ENCODE peak calls at places on chromosomes 16 and 17, in seven cellular contexts. One of them, this sample, is unnamed.

GRCh38 chr17:48239603-48239995 is 132.0 kb downstream of the SNX11 start:
- DNase-seq in astrocyte: no peak
- DNase-seq in A549: no peak
- DNase-seq in heart right ventricle: no peak
- DNase-seq in ascending aorta: no peak
- DNase-seq in gastrocnemius medialis: no peak
- DNase-seq in heart left ventricle: no peak
- DNase-seq in this sample: no peak

GRCh38 chr16:69812213-69813014 is 50.3 kb downstream of the WWP2 start:
- DNase-seq in A549: peak; percentile 36
- DNase-seq in astrocyte: no peak
- DNase-seq in heart right ventricle: no peak
- DNase-seq in heart left ventricle: no peak
- DNase-seq in gastrocnemius medialis: no peak
- DNase-seq in ascending aorta: peak; percentile 46
- DNase-seq in this sample: no peak

GRCh38 chr17:7632492-7632894 is 2.6 kb downstream of the SHBG start:
- DNase-seq in A549: peak; percentile 79
- DNase-seq in heart right ventricle: no peak
- DNase-seq in heart left ventricle: no peak
- DNase-seq in astrocyte: no peak
- DNase-seq in gastrocnemius medialis: no peak
- DNase-seq in ascending aorta: no peak
- DNase-seq in this sample: no peak

GRCh38 chr17:32142038-32142856 is at the start of gene RHOT1:
- DNase-seq in ascending aorta: peak; percentile 86
- DNase-seq in heart left ventricle: peak; percentile 78
- DNase-seq in astrocyte: peak; percentile 88
- DNase-seq in gastrocnemius medialis: peak; percentile 47
- DNase-seq in A549: peak; percentile 87
- DNase-seq in heart right ventricle: peak; percentile 83
- DNase-seq in this sample: peak; percentile 77

GRCh38 chr17:17684901-17685774 is 3.9 kb downstream of the RAI1 start:
- DNase-seq in A549: no peak
- DNase-seq in ascending aorta: no peak
- DNase-seq in heart left ventricle: no peak
- DNase-seq in astrocyte: no peak
- DNase-seq in heart right ventricle: no peak
- DNase-seq in gastrocnemius medialis: no peak
- DNase-seq in this sample: peak; percentile 74

GRCh38 chr17:70588003-70588402 is 418.7 kb downstream of the KCNJ2 start:
- DNase-seq in ascending aorta: no peak
- DNase-seq in heart left ventricle: no peak
- DNase-seq in gastrocnemius medialis: no peak
- DNase-seq in astrocyte: peak; percentile 56
- DNase-seq in A549: no peak
- DNase-seq in heart right ventricle: no peak
- DNase-seq in this sample: no peak

GRCh38 chr17:7220593-7221280 is 999 bp downstream of the ACADVL start:
- DNase-seq in A549: peak; percentile 92
- DNase-seq in gastrocnemius medialis: peak; percentile 43
- DNase-seq in heart left ventricle: peak; percentile 66
- DNase-seq in heart right ventricle: no peak
- DNase-seq in ascending aorta: no peak
- DNase-seq in astrocyte: peak; percentile 39
- DNase-seq in this sample: peak; percentile 59

GRCh38 chr17:44348234-44348987 is 3.3 kb downstream of the GRN start:
- DNase-seq in ascending aorta: no peak
- DNase-seq in A549: no peak
- DNase-seq in astrocyte: no peak
- DNase-seq in heart right ventricle: no peak
- DNase-seq in gastrocnemius medialis: no peak
- DNase-seq in heart left ventricle: peak; percentile 60
- DNase-seq in this sample: peak; percentile 83

GRCh38 chr17:59643159-59643857 is 23.6 kb downstream of the CLTC start:
- DNase-seq in heart right ventricle: no peak
- DNase-seq in A549: no peak
- DNase-seq in astrocyte: peak; percentile 50
- DNase-seq in ascending aorta: no peak
- DNase-seq in heart left ventricle: no peak
- DNase-seq in gastrocnemius medialis: no peak
- DNase-seq in this sample: no peak

DNA sequence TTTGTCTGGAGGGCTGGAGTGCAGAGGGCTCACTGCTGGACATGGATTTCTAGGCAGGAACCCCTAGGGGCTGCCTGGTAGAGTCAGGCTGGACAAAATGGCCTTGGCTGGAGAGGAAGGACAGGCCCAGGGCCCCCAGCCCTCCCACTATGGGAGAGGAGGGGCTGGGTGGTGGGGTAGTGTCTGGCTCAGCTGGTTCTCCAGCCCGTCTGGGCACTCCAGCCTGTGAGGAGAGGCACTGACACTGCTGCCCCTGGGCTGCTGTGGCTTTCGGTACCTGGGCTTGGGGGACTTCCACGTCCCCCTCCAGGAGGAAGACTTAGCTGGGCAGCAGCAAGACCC is 21.8 kb upstream of the DOK4 start:
- DNase-seq in ascending aorta: no peak
- DNase-seq in astrocyte: no peak
- DNase-seq in A549: no peak
- DNase-seq in gastrocnemius medialis: no peak
- DNase-seq in heart left ventricle: no peak
- DNase-seq in heart right ventricle: no peak
- DNase-seq in this sample: no peak
- H3K4me1 ChIP-seq in ascending aorta: no peaks in the 10 kb centered on the region
- H3K4me1 ChIP-seq in astrocyte: no peaks in the 10 kb centered on the region
- H3K4me1 ChIP-seq in A549: peaks cover 4% of the 10 kb centered on the region
- H3K4me1 ChIP-seq in gastrocnemius medialis: no peaks in the 10 kb centered on the region
- H3K4me1 ChIP-seq in heart left ventricle: no peaks in the 10 kb centered on the region
- H3K4me1 ChIP-seq in heart right ventricle: peaks cover 9% of the 10 kb centered on the region
- H3K4me1 ChIP-seq in this sample: peaks cover 7% of the 10 kb centered on the region

GRCh38 chr17:57871155-57871554 is 21.3 kb upstream of the MRPS23 start:
- DNase-seq in A549: no peak
- DNase-seq in astrocyte: no peak
- DNase-seq in gastrocnemius medialis: no peak
- DNase-seq in ascending aorta: no peak
- DNase-seq in heart left ventricle: no peak
- DNase-seq in heart right ventricle: no peak
- DNase-seq in this sample: no peak
- H3K4me1 ChIP-seq in A549: peaks cover 90% of the 10 kb centered on the region
- H3K4me1 ChIP-seq in astrocyte: peaks cover 59% of the 10 kb centered on the region
- H3K4me1 ChIP-seq in gastrocnemius medialis: peaks cover 53% of the 10 kb centered on the region
- H3K4me1 ChIP-seq in ascending aorta: peaks cover 67% of the 10 kb centered on the region
- H3K4me1 ChIP-seq in heart left ventricle: peaks cover 55% of the 10 kb centered on the region
- H3K4me1 ChIP-seq in heart right ventricle: peaks cover 69% of the 10 kb centered on the region
- H3K4me1 ChIP-seq in this sample: peaks cover 66% of the 10 kb centered on the region

DNA sequence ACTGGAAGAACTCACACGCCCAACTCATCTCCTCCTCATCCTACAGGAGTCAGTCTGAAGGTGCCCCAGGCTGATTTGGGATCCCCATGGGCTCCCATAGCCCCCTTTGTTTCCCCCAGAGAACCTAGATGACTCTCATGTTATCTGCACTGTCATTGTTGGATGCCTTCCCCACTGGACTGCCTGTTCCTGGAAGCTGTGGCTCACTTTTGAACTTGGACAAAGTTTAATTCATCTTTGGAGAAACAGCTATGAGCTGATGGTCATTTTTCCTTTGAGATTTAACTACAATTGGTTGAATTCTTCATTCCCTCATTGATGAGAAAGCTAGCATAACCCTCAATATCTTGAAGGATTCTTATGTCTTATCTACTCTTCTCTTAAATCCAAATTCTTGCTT is 186.6 kb downstream of the SALL1 start:
- DNase-seq in A549: no peak
- DNase-seq in ascending aorta: no peak
- DNase-seq in heart left ventricle: no peak
- DNase-seq in gastrocnemius medialis: no peak
- DNase-seq in heart right ventricle: no peak
- DNase-seq in astrocyte: no peak
- DNase-seq in this sample: no peak
- H3K4me1 ChIP-seq in A549: no peaks in the 10 kb centered on the region
- H3K4me1 ChIP-seq in ascending aorta: no peaks in the 10 kb centered on the region
- H3K4me1 ChIP-seq in heart left ventricle: no peaks in the 10 kb centered on the region
- H3K4me1 ChIP-seq in gastrocnemius medialis: no peaks in the 10 kb centered on the region
- H3K4me1 ChIP-seq in heart right ventricle: no peaks in the 10 kb centered on the region
- H3K4me1 ChIP-seq in astrocyte: no peaks in the 10 kb centered on the region
- H3K4me1 ChIP-seq in this sample: no peaks in the 10 kb centered on the region

GRCh38 chr16:19967963-19968362 is 83.3 kb upstream of the GPRC5B start:
- DNase-seq in heart left ventricle: no peak
- DNase-seq in gastrocnemius medialis: no peak
- DNase-seq in ascending aorta: no peak
- DNase-seq in heart right ventricle: no peak
- DNase-seq in A549: no peak
- DNase-seq in astrocyte: no peak
- DNase-seq in this sample: no peak
- H3K4me1 ChIP-seq in heart left ventricle: no peaks in the 10 kb centered on the region
- H3K4me1 ChIP-seq in gastrocnemius medialis: no peaks in the 10 kb centered on the region
- H3K4me1 ChIP-seq in ascending aorta: no peaks in the 10 kb centered on the region
- H3K4me1 ChIP-seq in heart right ventricle: no peaks in the 10 kb centered on the region
- H3K4me1 ChIP-seq in A549: no peaks in the 10 kb centered on the region
- H3K4me1 ChIP-seq in astrocyte: no peaks in the 10 kb centered on the region
- H3K4me1 ChIP-seq in this sample: no peaks in the 10 kb centered on the region

GRCh38 chr17:50948711-50949110 is 82.6 kb upstream of the TOB1 start:
- DNase-seq in heart left ventricle: no peak
- DNase-seq in astrocyte: no peak
- DNase-seq in heart right ventricle: no peak
- DNase-seq in gastrocnemius medialis: no peak
- DNase-seq in ascending aorta: peak; percentile 39
- DNase-seq in A549: no peak
- DNase-seq in this sample: no peak
- H3K4me1 ChIP-seq in heart left ventricle: peaks cover 37% of the 10 kb centered on the region
- H3K4me1 ChIP-seq in astrocyte: peaks cover 42% of the 10 kb centered on the region
- H3K4me1 ChIP-seq in heart right ventricle: peaks cover 53% of the 10 kb centered on the region
- H3K4me1 ChIP-seq in gastrocnemius medialis: peaks cover 54% of the 10 kb centered on the region
- H3K4me1 ChIP-seq in ascending aorta: peaks cover 39% of the 10 kb centered on the region
- H3K4me1 ChIP-seq in A549: peaks cover 76% of the 10 kb centered on the region
- H3K4me1 ChIP-seq in this sample: peaks cover 23% of the 10 kb centered on the region

GRCh38 chr16:57634171-57634570 is 5.7 kb downstream of the ADGRG1 start:
- DNase-seq in A549: no peak
- DNase-seq in heart left ventricle: no peak
- DNase-seq in astrocyte: no peak
- DNase-seq in heart right ventricle: no peak
- DNase-seq in gastrocnemius medialis: no peak
- DNase-seq in ascending aorta: no peak
- DNase-seq in this sample: no peak

GRCh38 chr16:57637424-57637823 is 9.0 kb downstream of the ADGRG1 start:
- DNase-seq in ascending aorta: no peak
- DNase-seq in A549: no peak
- DNase-seq in heart left ventricle: peak; percentile 61
- DNase-seq in gastrocnemius medialis: peak; percentile 25
- DNase-seq in heart right ventricle: peak; percentile 68
- DNase-seq in astrocyte: no peak
- DNase-seq in this sample: no peak

GRCh38 chr16:57636184-57636583 is 7.8 kb downstream of the ADGRG1 start:
- DNase-seq in astrocyte: no peak
- DNase-seq in heart left ventricle: no peak
- DNase-seq in A549: no peak
- DNase-seq in gastrocnemius medialis: no peak
- DNase-seq in ascending aorta: no peak
- DNase-seq in heart right ventricle: no peak
- DNase-seq in this sample: no peak

GRCh38 chr16:57637020-57637419 is 8.6 kb downstream of the ADGRG1 start:
- DNase-seq in heart right ventricle: no peak
- DNase-seq in astrocyte: no peak
- DNase-seq in heart left ventricle: no peak
- DNase-seq in gastrocnemius medialis: no peak
- DNase-seq in A549: no peak
- DNase-seq in ascending aorta: no peak
- DNase-seq in this sample: no peak

DNA sequence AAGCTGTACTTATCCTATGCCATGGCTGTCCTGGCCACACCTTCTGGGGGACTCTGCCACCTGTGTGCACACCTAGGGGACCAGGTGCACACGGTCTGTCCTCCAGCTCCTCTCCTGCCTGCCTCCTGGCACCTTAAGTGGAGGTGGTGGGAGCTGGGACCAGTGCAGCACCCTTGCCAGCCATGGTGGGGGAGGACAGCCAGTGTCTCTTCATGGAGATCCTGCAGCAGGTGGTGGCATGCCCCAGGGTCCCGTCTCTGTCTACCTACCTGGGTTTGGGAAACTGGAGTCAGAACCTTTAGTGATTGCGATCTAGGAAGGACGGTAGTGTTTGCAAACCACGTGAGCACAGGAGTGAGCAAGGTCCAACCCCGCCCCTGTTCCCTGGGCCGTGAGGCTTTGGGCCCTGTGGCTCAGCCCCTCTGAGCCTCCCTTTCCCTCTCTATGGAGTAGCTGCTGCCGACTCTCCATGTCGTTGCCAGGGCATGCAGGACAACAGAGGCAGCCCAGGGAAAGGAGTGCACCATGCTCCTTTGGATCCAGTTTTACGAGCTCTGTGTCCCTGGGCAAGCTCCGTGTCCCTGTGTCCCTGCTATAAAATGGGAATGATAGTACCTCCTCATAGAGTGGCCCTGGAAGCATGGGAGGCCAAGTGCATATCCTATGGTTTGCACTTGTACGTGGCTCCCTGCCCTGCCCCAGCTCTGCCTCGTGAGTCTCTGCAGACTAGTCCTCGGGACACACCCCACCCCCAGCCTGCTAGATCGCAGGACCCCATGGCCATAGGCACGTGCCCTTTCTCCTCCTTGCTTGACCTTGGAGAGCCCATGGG is 7.1 kb downstream of the ADGRG1 start:
- DNase-seq in gastrocnemius medialis: no peak
- DNase-seq in A549: no peak
- DNase-seq in heart right ventricle: no peak
- DNase-seq in ascending aorta: no peak
- DNase-seq in heart left ventricle: no peak
- DNase-seq in astrocyte: no peak
- DNase-seq in this sample: no peak
- H3K4me1 ChIP-seq in gastrocnemius medialis: peaks cover 5% of the 10 kb centered on the region
- H3K4me1 ChIP-seq in A549: peaks cover 69% of the 10 kb centered on the region
- H3K4me1 ChIP-seq in heart right ventricle: peaks cover 97% of the 10 kb centered on the region
- H3K4me1 ChIP-seq in ascending aorta: no peaks in the 10 kb centered on the region
- H3K4me1 ChIP-seq in heart left ventricle: peaks cover 39% of the 10 kb centered on the region
- H3K4me1 ChIP-seq in astrocyte: peaks cover 17% of the 10 kb centered on the region
- H3K4me1 ChIP-seq in this sample: no peaks in the 10 kb centered on the region

GRCh38 chr17:78785011-78785662 is 3.1 kb upstream of the CYTH1 start:
- DNase-seq in heart right ventricle: no peak
- DNase-seq in heart left ventricle: no peak
- DNase-seq in ascending aorta: no peak
- DNase-seq in gastrocnemius medialis: no peak
- DNase-seq in astrocyte: no peak
- DNase-seq in A549: no peak
- DNase-seq in this sample: no peak

GRCh38 chr17:78785663-78786057 is 3.6 kb upstream of the CYTH1 start:
- DNase-seq in heart right ventricle: no peak
- DNase-seq in ascending aorta: no peak
- DNase-seq in gastrocnemius medialis: no peak
- DNase-seq in astrocyte: no peak
- DNase-seq in A549: no peak
- DNase-seq in heart left ventricle: no peak
- DNase-seq in this sample: no peak

GRCh38 chr17:78784397-78784751 is 2.3 kb upstream of the CYTH1 start:
- DNase-seq in ascending aorta: no peak
- DNase-seq in astrocyte: no peak
- DNase-seq in gastrocnemius medialis: no peak
- DNase-seq in A549: no peak
- DNase-seq in heart right ventricle: no peak
- DNase-seq in heart left ventricle: no peak
- DNase-seq in this sample: no peak

GRCh38 chr17:78781339-78782304 is at the start of gene CYTH1:
- DNase-seq in astrocyte: no peak
- DNase-seq in gastrocnemius medialis: no peak
- DNase-seq in heart left ventricle: peak; percentile 59
- DNase-seq in ascending aorta: peak; percentile 76
- DNase-seq in A549: no peak
- DNase-seq in heart right ventricle: peak; percentile 63
- DNase-seq in this sample: peak; percentile 64

GRCh38 chr17:78783711-78784396 is 1.8 kb upstream of the CYTH1 start:
- DNase-seq in A549: no peak
- DNase-seq in ascending aorta: no peak
- DNase-seq in astrocyte: no peak
- DNase-seq in heart left ventricle: no peak
- DNase-seq in heart right ventricle: no peak
- DNase-seq in gastrocnemius medialis: no peak
- DNase-seq in this sample: no peak
- H3K4me1 ChIP-seq in A549: peaks cover 23% of the 10 kb centered on the region
- H3K4me1 ChIP-seq in ascending aorta: peaks cover 5% of the 10 kb centered on the region
- H3K4me1 ChIP-seq in astrocyte: peaks cover 2% of the 10 kb centered on the region
- H3K4me1 ChIP-seq in heart left ventricle: peaks cover 5% of the 10 kb centered on the region
- H3K4me1 ChIP-seq in heart right ventricle: peaks cover 30% of the 10 kb centered on the region
- H3K4me1 ChIP-seq in gastrocnemius medialis: peaks cover 24% of the 10 kb centered on the region
- H3K4me1 ChIP-seq in this sample: peaks cover 48% of the 10 kb centered on the region